ENCODE peak calls at places on chromosome 17, in five cellular contexts. One of them, this sample, is unnamed.
A peak's percentile ranks its signal among the peaks of the same experiment; 100 is the strongest.

GRCh38 chr17:41655611-41656111 is 31.3 kb upstream of the KRT17 start:
- DNase-seq in IMR-90: no peak
- DNase-seq in H9: peak; percentile 85
- DNase-seq in H1: peak; percentile 71
- DNase-seq in mesenchymal stem cell: no peak
- DNase-seq in this sample: no peak

GRCh38 chr17:55062921-55063320 is 94.4 kb downstream of the STXBP4 start:
- DNase-seq in IMR-90: peak; percentile 63
- DNase-seq in H9: no peak
- DNase-seq in H1: no peak
- DNase-seq in mesenchymal stem cell: no peak
- DNase-seq in this sample: no peak

GRCh38 chr17:35514561-35514960 is 22.9 kb downstream of the SLFN12L start:
- DNase-seq in IMR-90: no peak
- DNase-seq in H9: no peak
- DNase-seq in H1: no peak
- DNase-seq in mesenchymal stem cell: no peak
- DNase-seq in this sample: no peak

GRCh38 chr17:83178533-83179201 is 99.3 kb downstream of the METRNL start:
- DNase-seq in IMR-90: no peak
- DNase-seq in H9: peak; percentile 28
- DNase-seq in H1: peak; percentile 35
- DNase-seq in mesenchymal stem cell: no peak
- DNase-seq in this sample: no peak

GRCh38 chr17:2804912-2805311 is 8.7 kb downstream of the RAP1GAP2 start:
- DNase-seq in IMR-90: no peak
- DNase-seq in H9: no peak
- DNase-seq in H1: no peak
- DNase-seq in mesenchymal stem cell: no peak
- DNase-seq in this sample: no peak

GRCh38 chr17:37720989-37721388 is 23.9 kb downstream of the HNF1B start:
- DNase-seq in IMR-90: no peak
- DNase-seq in H9: no peak
- DNase-seq in H1: no peak
- DNase-seq in mesenchymal stem cell: no peak
- DNase-seq in this sample: no peak

GRCh38 chr17:68437979-68438877 is 19.1 kb downstream of the WIPI1 start:
- DNase-seq in IMR-90: peak; percentile 47
- DNase-seq in H9: peak; percentile 51
- DNase-seq in H1: no peak
- DNase-seq in mesenchymal stem cell: peak; percentile 79
- DNase-seq in this sample: no peak

GRCh38 chr17:81809556-81809998 is 5.6 kb downstream of the GCGR start:
- DNase-seq in IMR-90: no peak
- DNase-seq in H9: no peak
- DNase-seq in H1: no peak
- DNase-seq in mesenchymal stem cell: no peak
- DNase-seq in this sample: no peak

GRCh38 chr17:19315104-19315503 is 47.4 kb downstream of the B9D1 start:
- DNase-seq in IMR-90: no peak
- DNase-seq in H9: no peak
- DNase-seq in H1: no peak
- DNase-seq in mesenchymal stem cell: no peak
- DNase-seq in this sample: no peak

GRCh38 chr17:62693616-62694415 is 66.3 kb downstream of the MRC2 start:
- DNase-seq in IMR-90: no peak
- DNase-seq in H9: peak; percentile 36
- DNase-seq in H1: no peak
- DNase-seq in mesenchymal stem cell: no peak
- DNase-seq in this sample: no peak

GRCh38 chr17:38667099-38667786 is 7.5 kb downstream of the EPOP start:
- DNase-seq in IMR-90: peak; percentile 70
- DNase-seq in H9: peak; percentile 89
- DNase-seq in H1: peak; percentile 78
- DNase-seq in mesenchymal stem cell: peak; percentile 75
- DNase-seq in this sample: peak; percentile 74

GRCh38 chr17:27466376-27466747 is 10.1 kb downstream of the KSR1 start:
- DNase-seq in IMR-90: no peak
- DNase-seq in H9: peak; percentile 58
- DNase-seq in H1: no peak
- DNase-seq in mesenchymal stem cell: no peak
- DNase-seq in this sample: no peak

GRCh38 chr17:66426397-66427033 is 124.1 kb downstream of the PRKCA start:
- DNase-seq in IMR-90: peak; percentile 14
- DNase-seq in H9: peak; percentile 63
- DNase-seq in H1: no peak
- DNase-seq in mesenchymal stem cell: no peak
- DNase-seq in this sample: no peak

GRCh38 chr17:27449541-27449940 is 6.7 kb upstream of the KSR1 start:
- DNase-seq in IMR-90: no peak
- DNase-seq in H9: peak; percentile 21
- DNase-seq in H1: no peak
- DNase-seq in mesenchymal stem cell: no peak
- DNase-seq in this sample: no peak

GRCh38 chr17:29617125-29617480 is 5.6 kb downstream of the CORO6 start:
- DNase-seq in IMR-90: peak; percentile 38
- DNase-seq in H9: peak; percentile 94
- DNase-seq in H1: peak; percentile 91
- DNase-seq in mesenchymal stem cell: peak; percentile 75
- DNase-seq in this sample: no peak

GRCh38 chr17:44900894-44901293 is 1.6 kb upstream of the EFTUD2 start:
- DNase-seq in IMR-90: peak; percentile 83
- DNase-seq in H9: no peak
- DNase-seq in H1: no peak
- DNase-seq in mesenchymal stem cell: peak; percentile 84
- DNase-seq in this sample: no peak

GRCh38 chr17:16933317-16934132 is 38.4 kb downstream of the TNFRSF13B start:
- DNase-seq in IMR-90: no peak
- DNase-seq in H9: peak; percentile 34
- DNase-seq in H1: no peak
- DNase-seq in mesenchymal stem cell: no peak
- DNase-seq in this sample: no peak

GRCh38 chr17:59840329-59840907 is 52.3 kb downstream of the TUBD1 start:
- DNase-seq in IMR-90: no peak
- DNase-seq in H9: peak; percentile 82
- DNase-seq in H1: no peak
- DNase-seq in mesenchymal stem cell: peak; percentile 53
- DNase-seq in this sample: no peak

GRCh38 chr17:3695129-3695722 is 729 bp downstream of the P2RX5 start:
- DNase-seq in IMR-90: no peak
- DNase-seq in H9: no peak
- DNase-seq in H1: peak; percentile 58
- DNase-seq in mesenchymal stem cell: no peak
- DNase-seq in this sample: no peak

GRCh38 chr17:68420065-68420847 is 37.0 kb downstream of the WIPI1 start:
- DNase-seq in IMR-90: no peak
- DNase-seq in H9: no peak
- DNase-seq in H1: peak; percentile 45
- DNase-seq in mesenchymal stem cell: no peak
- DNase-seq in this sample: no peak

GRCh38 chr17:34825884-34826283 is 135.4 kb downstream of the CCT6B start:
- DNase-seq in IMR-90: no peak
- DNase-seq in H9: no peak
- DNase-seq in H1: no peak
- DNase-seq in mesenchymal stem cell: no peak
- DNase-seq in this sample: no peak

GRCh38 chr17:81345211-81346089 is 49.8 kb upstream of the BAHCC1 start:
- DNase-seq in IMR-90: peak; percentile 87
- DNase-seq in H9: peak; percentile 87
- DNase-seq in H1: peak; percentile 88
- DNase-seq in mesenchymal stem cell: peak; percentile 90
- DNase-seq in this sample: peak; percentile 82

GRCh38 chr17:12982224-12982623 is 35.6 kb downstream of the ELAC2 start:
- DNase-seq in IMR-90: no peak
- DNase-seq in H9: no peak
- DNase-seq in H1: no peak
- DNase-seq in mesenchymal stem cell: no peak
- DNase-seq in this sample: no peak

GRCh38 chr17:55825213-55825612 is 74.4 kb downstream of the PCTP start:
- DNase-seq in IMR-90: no peak
- DNase-seq in H9: no peak
- DNase-seq in H1: no peak
- DNase-seq in mesenchymal stem cell: no peak
- DNase-seq in this sample: no peak

GRCh38 chr17:50966163-50966666 is 100.1 kb upstream of the TOB1 start:
- DNase-seq in IMR-90: peak; percentile 69
- DNase-seq in H9: no peak
- DNase-seq in H1: no peak
- DNase-seq in mesenchymal stem cell: no peak
- DNase-seq in this sample: no peak

GRCh38 chr17:52138752-52139151 is 19.8 kb downstream of the CA10 start:
- DNase-seq in IMR-90: no peak
- DNase-seq in H9: no peak
- DNase-seq in H1: no peak
- DNase-seq in mesenchymal stem cell: no peak
- DNase-seq in this sample: no peak

GRCh38 chr17:81493198-81494038 is 19.2 kb downstream of the ACTG1 start:
- DNase-seq in IMR-90: no peak
- DNase-seq in H9: peak; percentile 63
- DNase-seq in H1: no peak
- DNase-seq in mesenchymal stem cell: no peak
- DNase-seq in this sample: no peak

GRCh38 chr17:57077000-57077399 is 8.0 kb upstream of the AKAP1 start:
- DNase-seq in IMR-90: no peak
- DNase-seq in H9: no peak
- DNase-seq in H1: no peak
- DNase-seq in mesenchymal stem cell: no peak
- DNase-seq in this sample: no peak

GRCh38 chr17:21098934-21099687 is 27.7 kb upstream of the DHRS7B start:
- DNase-seq in IMR-90: peak; percentile 62
- DNase-seq in H9: peak; percentile 95
- DNase-seq in H1: peak; percentile 77
- DNase-seq in mesenchymal stem cell: peak; percentile 73
- DNase-seq in this sample: peak; percentile 83

GRCh38 chr17:32626371-32626770 is 139.6 kb downstream of the CDK5R1 start:
- DNase-seq in IMR-90: no peak
- DNase-seq in H9: no peak
- DNase-seq in H1: no peak
- DNase-seq in mesenchymal stem cell: no peak
- DNase-seq in this sample: no peak

DNA sequence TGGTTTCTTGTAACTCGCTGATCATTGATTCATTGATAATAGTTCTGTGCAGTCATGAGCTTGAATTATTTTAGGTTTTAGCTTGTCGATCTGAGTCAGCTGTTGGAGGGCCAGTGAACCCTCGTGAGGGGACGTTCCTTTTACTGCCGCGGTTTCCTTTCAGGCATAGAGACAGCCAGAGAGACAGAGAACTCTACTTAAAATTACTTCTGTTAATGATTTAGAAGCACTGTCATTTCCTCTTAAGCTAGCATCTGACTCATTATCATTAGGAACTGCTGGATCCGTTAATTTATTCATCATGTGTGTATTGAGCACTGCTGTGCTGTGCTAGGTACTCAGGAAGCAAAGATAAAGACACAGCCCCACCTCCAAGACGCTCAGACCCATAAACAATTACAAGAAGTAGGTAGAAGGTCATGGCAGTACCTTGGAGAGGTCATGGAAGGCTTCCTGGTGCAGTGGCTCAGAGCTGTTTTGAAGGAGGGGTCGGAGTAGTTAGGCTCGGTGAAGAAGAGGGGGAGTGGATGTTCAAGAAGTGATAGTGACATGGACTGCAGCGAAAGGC is 3.2 kb downstream of the PGS1 start:
- DNase-seq in IMR-90: no peak
- DNase-seq in H9: peak; percentile 60
- DNase-seq in H1: no peak
- DNase-seq in mesenchymal stem cell: peak; percentile 80
- DNase-seq in this sample: no peak
- H2BK5ac ChIP-seq in IMR-90: peak overlapping the region; percentile 3
- H2BK5ac ChIP-seq in H9: no peak overlapping the region
- H2BK5ac ChIP-seq in H1: no peak overlapping the region
- H2BK5ac ChIP-seq in mesenchymal stem cell: no peak overlapping the region
- H2BK5ac ChIP-seq in this sample: no peak overlapping the region

GRCh38 chr17:40561294-40561870 is 3.9 kb downstream of the CCR7 start:
- DNase-seq in IMR-90: no peak
- DNase-seq in H9: no peak
- DNase-seq in H1: no peak
- DNase-seq in mesenchymal stem cell: peak; percentile 47
- DNase-seq in this sample: no peak
- H2AFZ ChIP-seq in IMR-90: peak overlapping the region; percentile 55
- H2AFZ ChIP-seq in H9: no peak overlapping the region
- H2AFZ ChIP-seq in H1: no peak overlapping the region
- H2AFZ ChIP-seq in mesenchymal stem cell: no peak overlapping the region
- H2AFZ ChIP-seq in this sample: peak overlapping the region; percentile 84

GRCh38 chr17:49198206-49198605 is 12.2 kb downstream of the GNGT2 start:
- DNase-seq in IMR-90: no peak
- DNase-seq in H9: no peak
- DNase-seq in H1: no peak
- DNase-seq in mesenchymal stem cell: no peak
- DNase-seq in this sample: no peak
- H2BK15ac ChIP-seq in IMR-90: no peak overlapping the region
- H2BK15ac ChIP-seq in H9: no peak overlapping the region
- H2BK15ac ChIP-seq in H1: no peak overlapping the region
- H2BK15ac ChIP-seq in mesenchymal stem cell: no peak overlapping the region
- H2BK15ac ChIP-seq in this sample: no peak overlapping the region

GRCh38 chr17:65185686-65186382 is 48.7 kb downstream of the RGS9 start:
- DNase-seq in IMR-90: no peak
- DNase-seq in H9: peak; percentile 64
- DNase-seq in H1: peak; percentile 50
- DNase-seq in mesenchymal stem cell: no peak
- DNase-seq in this sample: no peak

GRCh38 chr17:65185060-65185459 is 47.9 kb downstream of the RGS9 start:
- DNase-seq in IMR-90: no peak
- DNase-seq in H9: no peak
- DNase-seq in H1: no peak
- DNase-seq in mesenchymal stem cell: no peak
- DNase-seq in this sample: no peak

GRCh38 chr17:65182233-65182632 is 45.1 kb downstream of the RGS9 start:
- DNase-seq in IMR-90: no peak
- DNase-seq in H9: no peak
- DNase-seq in H1: no peak
- DNase-seq in mesenchymal stem cell: no peak
- DNase-seq in this sample: no peak

GRCh38 chr17:65183736-65184135 is 46.6 kb downstream of the RGS9 start:
- DNase-seq in IMR-90: peak; percentile 70
- DNase-seq in H9: peak; percentile 89
- DNase-seq in H1: peak; percentile 72
- DNase-seq in mesenchymal stem cell: peak; percentile 40
- DNase-seq in this sample: peak; percentile 65

DNA sequence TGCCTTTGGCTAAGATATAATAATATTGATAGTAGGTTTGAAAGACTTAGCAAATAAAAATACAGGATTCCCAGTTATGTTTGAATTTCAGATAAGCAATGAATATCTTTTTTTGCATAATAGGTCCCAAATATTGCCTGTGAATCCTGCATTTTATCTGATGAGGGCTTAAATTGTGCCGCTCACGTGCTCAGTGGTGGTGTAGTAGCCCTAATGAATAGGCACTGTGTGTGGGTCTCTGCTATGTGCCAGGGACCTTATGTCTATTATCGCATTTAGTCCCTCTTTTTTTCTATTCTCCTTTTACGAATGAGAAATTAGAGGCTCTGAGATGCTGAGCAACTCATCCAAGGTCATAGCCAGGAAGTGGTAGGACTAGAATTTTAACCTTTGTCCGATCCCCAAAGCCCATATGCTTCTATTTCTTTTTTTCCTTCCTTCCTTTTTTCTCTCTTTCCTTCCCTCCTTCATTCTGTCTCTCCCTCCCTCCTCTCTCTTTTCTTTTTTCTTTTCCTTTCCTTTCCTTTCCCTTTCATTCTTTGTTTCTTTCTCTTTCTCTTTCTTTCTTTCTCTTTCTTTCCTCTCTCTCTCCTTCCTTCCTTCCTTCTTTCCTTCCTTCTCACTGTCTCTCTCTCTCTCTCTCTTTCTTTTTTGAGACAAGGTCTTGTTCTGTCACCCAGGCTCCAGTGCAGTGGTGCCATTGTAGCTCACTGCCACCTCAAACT is 47.2 kb downstream of the RGS9 start:
- DNase-seq in IMR-90: no peak
- DNase-seq in H9: no peak
- DNase-seq in H1: no peak
- DNase-seq in mesenchymal stem cell: no peak
- DNase-seq in this sample: no peak
- H2BK5ac ChIP-seq in IMR-90: peak overlapping the region; percentile 80
- H2BK5ac ChIP-seq in H9: peak overlapping the region; percentile 36
- H2BK5ac ChIP-seq in H1: peak overlapping the region; percentile 19
- H2BK5ac ChIP-seq in mesenchymal stem cell: no peak overlapping the region
- H2BK5ac ChIP-seq in this sample: no peak overlapping the region

This sample was measured in neuronal stem cell.